ENCODE peak calls at places on chromosomes 5 and 9, in eight cellular contexts. U is fibroblast of pulmonary artery; F is epithelial cell of esophagus; P is transverse colon; G is cardiac muscle cell; W is CD8-positive, alpha-beta T cell; E is astrocyte of the spinal cord; T is stomach. Y is an unnamed sample.

GRCh38 chr9:90774682-90775081 is 26.9 kb upstream of the SYK start:
- DNase-seq in W (no peak), F (peak; percentile 31), E (no peak), G (no peak), U (no peak), P (peak; percentile 55), T (no peak), Y (no peak)

GRCh38 chr5:95818181-95819147 is 4.1 kb downstream of the GLRX start:
- DNase-seq in E (no peak), F (no peak), W (no peak), U (no peak), P (no peak), T (peak; percentile 33), G (no peak), Y (no peak)

GRCh38 chr9:121781143-121781542 is 129.7 kb downstream of the DAB2IP start:
- DNase-seq in P (no peak), U (no peak), G (no peak), F (no peak), T (peak; percentile 14), E (no peak), W (no peak), Y (no peak)

GRCh38 chr5:143140492-143141231 is 262.8 kb downstream of the NR3C1 start:
- DNase-seq in E (no peak), W (no peak), P (peak; percentile 64), U (no peak), F (peak; percentile 82), T (peak; percentile 84), G (no peak), Y (no peak)

GRCh38 chr5:90483206-90483605 is 8.5 kb downstream of the POLR3G start:
- DNase-seq in E (no peak), F (no peak), G (peak; percentile 49), T (no peak), U (peak; percentile 79), P (no peak), W (no peak), Y (no peak)

GRCh38 chr9:38254151-38254550 is 138.4 kb upstream of the ALDH1B1 start:
- DNase-seq in F (no peak), T (no peak), U (no peak), W (no peak), G (no peak), E (no peak), P (no peak), Y (no peak)

GRCh38 chr9:104927216-104927911 is 591 bp downstream of the ABCA1 start:
- DNase-seq in P (peak; percentile 44), T (peak; percentile 31), U (peak; percentile 57), W (no peak), G (peak; percentile 60), F (peak; percentile 61), E (peak; percentile 54), Y (no peak)

GRCh38 chr9:117722108-117722761 is 18.0 kb downstream of the TLR4 start:
- DNase-seq in T (no peak), W (no peak), P (no peak), U (no peak), E (no peak), F (no peak), G (no peak), Y (no peak)

GRCh38 chr9:130117816-130118632 is 54.2 kb upstream of the NCS1 start:
- DNase-seq in P (no peak), U (peak; percentile 50), T (no peak), G (peak; percentile 37), W (no peak), E (peak; percentile 64), F (peak; percentile 47), Y (no peak)

GRCh38 chr5:137563646-137564474 is 64.7 kb upstream of the SPOCK1 start:
- DNase-seq in P (no peak), E (peak; percentile 88), T (no peak), G (peak; percentile 97), U (peak; percentile 92), F (peak; percentile 66), W (no peak), Y (peak; percentile 99)

GRCh38 chr5:134140530-134141201 is 26.2 kb downstream of the TCF7 start:
- DNase-seq in F (peak; percentile 92), U (peak; percentile 80), G (peak; percentile 82), W (no peak), T (peak; percentile 78), P (peak; percentile 81), E (peak; percentile 73), Y (peak; percentile 24)

GRCh38 chr5:54867310-54867944 is 118.0 kb downstream of the ESM1 start:
- DNase-seq in F (peak; percentile 66), U (peak; percentile 81), T (no peak), P (no peak), G (peak; percentile 82), W (no peak), E (peak; percentile 76), Y (no peak)
- TF ChIP-seq CTCF in F (peak; percentile 50), U (peak; percentile 60), T (no peak), P (peak; percentile 70), G (peak; percentile 56), W (peak; percentile 71), E (peak; percentile 56), Y (peak; percentile 34)

GRCh38 chr5:157564149-157564711 is 11.3 kb downstream of the ADAM19 start:
- DNase-seq in G (no peak), P (no peak), F (no peak), T (no peak), U (peak; percentile 32), E (no peak), W (no peak), Y (no peak)

GRCh38 chr5:157561105-157561504 is 14.5 kb downstream of the ADAM19 start:
- DNase-seq in U (no peak), W (no peak), E (no peak), F (no peak), G (no peak), T (no peak), P (no peak), Y (no peak)

GRCh38 chr5:157560560-157560959 is 15.0 kb downstream of the ADAM19 start:
- DNase-seq in G (no peak), W (no peak), P (no peak), E (no peak), U (peak; percentile 51), T (no peak), F (peak; percentile 38), Y (no peak)

GRCh38 chr5:157563373-157564148 is 12.0 kb downstream of the ADAM19 start:
- DNase-seq in P (no peak), U (peak; percentile 89), W (no peak), T (no peak), F (no peak), G (peak; percentile 94), E (peak; percentile 94), Y (peak; percentile 85)

GRCh38 chr5:157562111-157562581 is 13.4 kb downstream of the ADAM19 start:
- DNase-seq in F (no peak), T (no peak), W (no peak), U (no peak), E (peak; percentile 78), G (no peak), P (no peak), Y (no peak)
- H3K4me3 ChIP-seq in F (no peak overlapping the region), T (no peak overlapping the region), W (no peak overlapping the region), U (no peak overlapping the region), E (no peak overlapping the region), G (no peak overlapping the region), P (no peak overlapping the region), Y (no peak overlapping the region)

DNA sequence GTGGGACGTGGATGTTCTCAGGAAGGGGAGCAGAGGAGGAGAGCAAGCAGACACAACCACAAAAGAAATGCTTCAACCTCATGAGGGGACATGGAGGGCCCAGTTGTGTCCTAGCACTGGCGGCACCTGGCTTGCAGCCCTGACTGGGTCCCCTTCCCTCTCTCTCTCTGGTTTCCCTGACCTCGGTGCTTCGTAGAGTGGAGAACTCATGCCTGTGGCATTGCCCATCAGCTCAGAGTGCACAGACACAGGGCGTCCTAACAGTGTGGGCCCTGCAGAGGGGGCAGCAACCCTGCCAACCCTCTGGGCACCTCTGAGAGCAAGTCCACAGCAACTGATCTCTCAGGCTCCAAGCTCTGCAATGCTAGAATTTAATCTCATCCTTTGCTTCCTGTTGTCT is 140.6 kb downstream of the BARX1 start:
- DNase-seq in P (no peak), G (no peak), T (no peak), W (no peak), E (no peak), U (no peak), F (no peak), Y (no peak)
- TF ChIP-seq CTCF in P (no peak), G (no peak), T (no peak), W (no peak), E (no peak), U (no peak), F (no peak), Y (no peak)

GRCh38 chr5:98414938-98415337 is 358.5 kb upstream of the RGMB start:
- DNase-seq in W (no peak), P (no peak), G (peak; percentile 62), T (no peak), U (peak; percentile 52), E (peak; percentile 81), F (peak; percentile 95), Y (peak; percentile 97)
- H3K4me3 ChIP-seq in W (no peak overlapping the region), P (no peak overlapping the region), G (no peak overlapping the region), T (no peak overlapping the region), U (no peak overlapping the region), E (no peak overlapping the region), F (no peak overlapping the region), Y (no peak overlapping the region)

GRCh38 chr5:41433552-41434181 is 76.7 kb downstream of the PLCXD3 start:
- DNase-seq in P (no peak), W (no peak), T (no peak), U (no peak), F (peak; percentile 32), E (no peak), G (no peak), Y (no peak)
- TF ChIP-seq CTCF in P (no peak), W (no peak), T (no peak), U (peak; percentile 53), F (peak; percentile 58), E (peak; percentile 61), G (peak; percentile 35), Y (peak; percentile 37)

GRCh38 chr5:158670199-158670598 is 429.5 kb downstream of the EBF1 start:
- DNase-seq in E (no peak), U (no peak), F (no peak), W (no peak), G (no peak), P (no peak), T (no peak), Y (no peak)

GRCh38 chr5:158669275-158669674 is 430.4 kb downstream of the EBF1 start:
- DNase-seq in U (no peak), W (no peak), P (no peak), F (no peak), G (no peak), T (no peak), E (no peak), Y (no peak)
- H3K4me3 ChIP-seq in U (no peak overlapping the region), W (no peak overlapping the region), P (no peak overlapping the region), F (no peak overlapping the region), G (no peak overlapping the region), T (no peak overlapping the region), E (no peak overlapping the region), Y (no peak overlapping the region)